ENCODE peak calls at places on chromosomes 1 and 21, in eight cellular contexts. D, J, Q, O, G, A, S and V are unnamed samples.
A peak's percentile ranks its signal among the peaks of the same experiment; 100 is the strongest.

GRCh38 chr1:227323956-227324267 is 5.6 kb upstream of the CDC42BPA start:
- DNase-seq in D (no peak), J (no peak), Q (no peak), O (no peak), G (no peak), A (no peak), S (no peak), V (peak; percentile 26)

GRCh38 chr1:177351361-177352108 is 180.8 kb downstream of the BRINP2 start:
- DNase-seq in D (peak; percentile 19), J (peak; percentile 63), Q (no peak), O (no peak), G (no peak), A (no peak), S (no peak), V (peak; percentile 61)

GRCh38 chr1:160629286-160630210 is 17.3 kb downstream of the SLAMF1 start:
- DNase-seq in D (peak; percentile 39), J (no peak), Q (peak; percentile 88), O (no peak), G (no peak), A (no peak), S (peak; percentile 92), V (peak; percentile 65)

GRCh38 chr1:214439352-214440119 is 111.9 kb downstream of the PTPN14 start:
- DNase-seq in D (peak; percentile 84), J (no peak), Q (no peak), O (no peak), G (no peak), A (peak; percentile 71), S (no peak), V (no peak)

GRCh38 chr1:247269075-247269580 is 13.3 kb downstream of the VN1R5 start:
- DNase-seq in D (no peak), J (no peak), Q (no peak), O (no peak), G (no peak), A (no peak), S (no peak), V (no peak)

GRCh38 chr1:59046730-59047157 is 250.2 kb upstream of the FGGY start:
- DNase-seq in D (peak; percentile 19), J (no peak), Q (peak; percentile 68), O (no peak), G (no peak), A (no peak), S (peak; percentile 34), V (peak; percentile 33)

GRCh38 chr1:231929311-231929710 is 302.7 kb downstream of the DISC1 start:
- DNase-seq in D (peak; percentile 59), J (peak; percentile 70), Q (no peak), O (no peak), G (no peak), A (no peak), S (no peak), V (no peak)

GRCh38 chr21:34892196-34892595 is 156.9 kb downstream of the RUNX1 start:
- DNase-seq in D (no peak), J (no peak), Q (no peak), O (no peak), G (no peak), A (no peak), S (no peak), V (no peak)

GRCh38 chr1:85544689-85545203 is 35.8 kb upstream of the CCN1 start:
- DNase-seq in D (peak; percentile 79), J (no peak), Q (no peak), O (no peak), G (no peak), A (peak; percentile 34), S (no peak), V (no peak)

GRCh38 chr1:153375511-153375910 is at the start of gene S100A12:
- DNase-seq in D (no peak), J (no peak), Q (no peak), O (no peak), G (no peak), A (no peak), S (no peak), V (no peak)

GRCh38 chr1:109112056-109112651 is 1.8 kb upstream of the ELAPOR1 start:
- DNase-seq in D (peak; percentile 43), J (no peak), Q (no peak), O (no peak), G (no peak), A (no peak), S (peak; percentile 21), V (no peak)

GRCh38 chr1:38587734-38588133 is 271.8 kb downstream of the RRAGC start:
- DNase-seq in D (no peak), J (no peak), Q (no peak), O (peak; percentile 18), G (no peak), A (no peak), S (no peak), V (no peak)

GRCh38 chr1:212070720-212071302 is 35.3 kb downstream of the DTL start:
- DNase-seq in D (peak; percentile 40), J (peak; percentile 43), Q (no peak), O (no peak), G (no peak), A (no peak), S (peak; percentile 49), V (no peak)
- H3K36me3 ChIP-seq in D (no peaks in the 10 kb centered on the region), J (peaks cover 28% of the 10 kb centered on the region), Q (no peaks in the 10 kb centered on the region), O (peaks cover 76% of the 10 kb centered on the region), G (peaks cover 10% of the 10 kb centered on the region), A (no peaks in the 10 kb centered on the region), S (no peaks in the 10 kb centered on the region), V (no peaks in the 10 kb centered on the region)

DNA sequence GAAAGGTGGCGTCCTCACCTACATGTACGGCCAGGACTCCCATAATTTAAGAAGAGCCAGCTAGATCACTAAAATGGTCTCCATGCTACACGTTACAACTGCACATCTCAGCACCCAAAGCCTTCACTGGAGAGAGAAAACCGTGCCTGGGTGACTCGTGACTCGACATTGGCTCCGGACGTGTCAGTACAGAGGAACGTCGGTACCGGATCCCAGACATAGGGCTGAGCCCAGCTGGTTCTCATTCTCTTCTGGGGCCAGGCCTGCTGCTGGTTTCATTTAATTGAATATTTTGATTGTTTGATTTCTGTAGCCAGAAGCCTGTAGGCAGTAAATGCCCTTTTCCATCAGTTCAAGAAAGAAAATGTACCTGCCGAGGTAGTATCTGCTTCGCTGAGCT is 93.1 kb downstream of the HHIPL2 start:
- DNase-seq in D (peak; percentile 42), J (no peak), Q (no peak), O (peak; percentile 37), G (no peak), A (no peak), S (no peak), V (no peak)
- H3K4me3 ChIP-seq in D (no peak overlapping the region), J (no peak overlapping the region), Q (no peak overlapping the region), O (peak overlapping the region; percentile 47), G (no peak overlapping the region), A (no peak overlapping the region), S (no peak overlapping the region), V (no peak overlapping the region)

DNA sequence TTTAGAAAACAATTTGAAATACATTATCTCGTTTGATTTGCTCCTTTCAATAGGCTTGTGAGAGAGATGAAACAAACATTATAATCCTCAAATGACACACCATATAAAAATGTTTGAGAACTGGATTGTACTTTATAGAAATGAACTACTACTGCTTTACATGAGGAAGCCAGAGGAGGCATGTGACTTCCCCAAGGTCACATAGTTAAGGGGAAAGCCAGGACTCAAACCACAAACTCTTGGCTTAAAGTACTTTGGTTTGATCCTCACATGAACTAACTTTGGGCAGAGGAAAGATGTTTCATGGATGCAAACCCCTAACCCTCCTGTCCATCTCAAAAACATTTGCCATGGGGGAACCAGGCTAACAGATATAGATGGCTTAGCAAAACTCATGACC is 4.7 kb downstream of the ARHGEF11 start:
- DNase-seq in D (no peak), J (no peak), Q (no peak), O (no peak), G (no peak), A (no peak), S (no peak), V (no peak)
- H3K4me1 ChIP-seq in D (peaks cover 17% of the 10 kb centered on the region), J (peaks cover 32% of the 10 kb centered on the region), Q (no peaks in the 10 kb centered on the region), O (no peaks in the 10 kb centered on the region), G (peaks cover 3% of the 10 kb centered on the region), A (peaks cover 50% of the 10 kb centered on the region), S (no peaks in the 10 kb centered on the region), V (peaks cover 35% of the 10 kb centered on the region)

GRCh38 chr1:43270421-43271095 is 775 bp downstream of the TMEM125 start:
- DNase-seq in D (peak; percentile 93), J (peak; percentile 69), Q (no peak), O (no peak), G (peak; percentile 92), A (peak; percentile 92), S (no peak), V (peak; percentile 89)
- H3K36me3 ChIP-seq in D (no peaks in the 10 kb centered on the region), J (no peaks in the 10 kb centered on the region), Q (no peaks in the 10 kb centered on the region), O (no peaks in the 10 kb centered on the region), G (peaks cover 7% of the 10 kb centered on the region), A (no peaks in the 10 kb centered on the region), S (no peaks in the 10 kb centered on the region), V (no peaks in the 10 kb centered on the region)

DNA sequence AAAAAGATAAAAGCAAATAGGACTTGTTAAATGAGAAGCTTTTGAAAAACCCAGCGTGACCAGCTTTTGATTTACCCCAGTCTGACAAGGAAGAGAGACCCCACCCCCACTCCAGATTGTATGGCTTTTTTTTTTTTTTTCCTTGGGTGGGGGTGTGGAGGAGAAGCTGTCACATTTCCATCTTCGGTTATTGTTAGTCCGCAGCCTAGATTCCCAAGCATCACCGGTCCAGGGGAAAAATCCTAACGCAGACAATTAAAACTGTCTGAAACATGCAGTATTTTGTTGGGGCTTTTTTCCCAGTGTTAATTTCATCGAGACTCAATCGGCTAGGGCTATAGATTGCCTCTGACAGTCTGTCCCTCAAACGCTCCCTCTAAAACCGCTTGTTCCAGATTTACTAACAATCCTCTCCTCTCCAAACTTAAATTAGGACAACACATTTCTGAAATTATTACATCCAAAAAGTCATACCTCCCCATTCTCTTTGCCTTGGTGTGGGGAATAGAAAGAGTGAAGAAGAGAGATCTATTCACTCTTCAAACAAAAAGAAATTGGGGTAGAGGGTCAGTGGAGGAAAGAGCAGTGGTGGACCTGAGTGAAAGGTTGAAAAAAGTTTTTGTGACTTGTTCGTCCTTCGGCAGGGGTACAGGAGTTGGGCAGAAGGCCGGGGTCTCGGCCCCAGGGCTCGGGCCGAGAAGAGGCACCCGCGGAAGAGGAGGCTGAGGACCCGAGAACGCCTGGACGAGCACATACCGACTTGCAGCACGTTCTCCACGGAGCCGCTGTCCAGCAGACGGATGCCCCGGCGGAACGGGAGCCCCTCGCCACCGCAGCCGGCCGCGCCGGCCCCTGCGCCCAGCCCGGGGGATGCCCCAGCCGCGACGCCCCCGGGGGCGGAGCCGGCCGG is 1.1 kb downstream of the ZSWIM5 start:
- DNase-seq in D (peak; percentile 65), J (peak; percentile 86), Q (peak; percentile 50), O (peak; percentile 6), G (no peak), A (peak; percentile 43), S (peak; percentile 4), V (peak; percentile 68)
- H3K4me3 ChIP-seq in D (peak overlapping the region; percentile 43), J (peak overlapping the region; percentile 96), Q (peak overlapping the region; percentile 29), O (peak overlapping the region; percentile 35), G (peak overlapping the region; percentile 91), A (peak overlapping the region; percentile 27), S (peak overlapping the region; percentile 49), V (peak overlapping the region; percentile 73)

DNA sequence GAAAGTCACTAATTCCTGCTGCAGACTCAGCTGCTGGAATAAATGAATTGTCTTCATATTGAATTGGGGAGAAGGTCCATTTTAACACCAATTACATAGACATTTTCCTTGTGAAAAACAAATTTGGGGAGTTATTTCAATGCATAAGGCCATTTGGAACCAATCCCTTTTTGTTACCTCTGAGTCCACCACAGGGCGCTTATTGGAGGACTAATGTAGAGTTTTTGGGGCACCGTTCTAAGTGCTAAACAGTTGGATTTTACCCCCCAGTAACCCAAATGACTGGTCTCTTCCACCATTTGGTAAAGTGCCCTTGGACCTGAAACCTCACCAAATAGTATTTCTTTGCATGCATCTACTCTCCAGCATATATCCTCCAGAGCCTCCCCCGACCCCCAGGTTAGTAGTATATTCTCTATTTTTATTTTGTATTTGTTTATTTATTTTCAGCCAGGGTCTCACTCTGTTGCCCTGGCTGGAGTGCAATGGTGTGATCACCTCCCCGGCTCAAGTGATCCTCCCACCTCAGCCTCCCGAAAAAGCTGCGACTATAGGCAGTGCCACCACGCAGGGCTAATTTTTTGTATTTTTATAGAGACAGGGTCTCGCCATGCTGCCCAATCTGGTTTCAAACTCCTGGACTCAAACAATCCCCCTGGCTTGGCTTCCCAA is 1.6 kb downstream of the PRUNE1 start:
- DNase-seq in D (no peak), J (no peak), Q (no peak), O (no peak), G (no peak), A (no peak), S (no peak), V (no peak)
- H3K4me1 ChIP-seq in D (peaks cover 7% of the 10 kb centered on the region), J (peaks cover 21% of the 10 kb centered on the region), Q (peaks cover 52% of the 10 kb centered on the region), O (no peaks in the 10 kb centered on the region), G (peaks cover 2% of the 10 kb centered on the region), A (peaks cover 55% of the 10 kb centered on the region), S (peaks cover 32% of the 10 kb centered on the region), V (peaks cover 56% of the 10 kb centered on the region)